ENCODE peak calls at places on chromosomes 13 and 19, in five cellular contexts. T is AG09319, L is nephron progenitor cell, M is left ventricle myocardium inferior, C is A549. Q is an unnamed sample.

GRCh38 chr13:110676511-110677204 is 29.3 kb downstream of the CARS2 start:
- DNase-seq in T (no peak), L (no peak), M (no peak), C (no peak), Q (no peak)

GRCh38 chr13:80239571-80240255 is 101.2 kb downstream of the SPRY2 start:
- DNase-seq in T (no peak), L (no peak), M (no peak), C (no peak), Q (no peak)

GRCh38 chr13:49551245-49551644 is 34.1 kb downstream of the RCBTB1 start:
- DNase-seq in T (no peak), L (no peak), M (no peak), C (no peak), Q (no peak)

GRCh38 chr13:80217614-80218456 is 123.1 kb downstream of the SPRY2 start:
- DNase-seq in T (no peak), L (no peak), M (no peak), C (peak), Q (peak)

GRCh38 chr13:20616059-20616797 is 49.3 kb downstream of the IFT88 start:
- DNase-seq in T (peak), L (no peak), M (no peak), C (peak), Q (no peak)

GRCh38 chr19:4539697-4540581 is at the start of gene LRG1:
- DNase-seq in T (no peak), L (no peak), M (no peak), C (no peak), Q (peak)

GRCh38 chr13:113423225-113424170 is 29.8 kb downstream of the ADPRHL1 start:
- DNase-seq in T (no peak), L (no peak), M (no peak), C (no peak), Q (no peak)

GRCh38 chr13:23788459-23788858 is 100.7 kb downstream of the MIPEP start:
- DNase-seq in T (no peak), L (no peak), M (no peak), C (no peak), Q (no peak)

GRCh38 chr13:74870865-74871264 is 611.1 kb downstream of the TBC1D4 start:
- DNase-seq in T (no peak), L (no peak), M (no peak), C (peak), Q (no peak)

GRCh38 chr19:18419699-18420460 is 682 bp downstream of the SSBP4 start:
- DNase-seq in T (no peak), L (peak), M (no peak), C (no peak), Q (no peak)

GRCh38 chr19:19553670-19554069 is 15.6 kb downstream of the CILP2 start:
- DNase-seq in T (no peak), L (no peak), M (no peak), C (no peak), Q (no peak)

GRCh38 chr13:78604782-78605611 is 1.6 kb upstream of the POU4F1 start:
- DNase-seq in T (no peak), L (no peak), M (no peak), C (peak), Q (no peak)

GRCh38 chr13:29594710-29595379 is 643 bp downstream of the SLC7A1 start:
- DNase-seq in T (no peak), L (peak), M (peak), C (peak), Q (peak)

GRCh38 chr13:111314852-111315251 is 5.6 kb upstream of the TEX29 start:
- DNase-seq in T (no peak), L (no peak), M (no peak), C (no peak), Q (no peak)

GRCh38 chr19:16564842-16565241 is 7.4 kb downstream of the SLC35E1 start:
- DNase-seq in T (no peak), L (no peak), M (no peak), C (no peak), Q (peak)

GRCh38 chr13:51838235-51838846 is 6.6 kb downstream of the TMEM272 start:
- DNase-seq in T (no peak), L (no peak), M (no peak), C (no peak), Q (no peak)

GRCh38 chr19:48444129-48444932 is 1.5 kb upstream of the GRWD1 start:
- DNase-seq in T (no peak), L (peak), M (no peak), C (no peak), Q (no peak)

GRCh38 chr19:38210458-38210987 is 13.5 kb downstream of the DPF1 start:
- DNase-seq in T (no peak), L (peak), M (peak), C (no peak), Q (no peak)

GRCh38 chr13:86976521-86977324 is 694.4 kb upstream of the SLITRK5 start:
- DNase-seq in T (no peak), L (no peak), M (no peak), C (no peak), Q (no peak)

GRCh38 chr13:71118779-71119364 is 748.1 kb downstream of the DACH1 start:
- DNase-seq in T (no peak), L (no peak), M (no peak), C (no peak), Q (no peak)

GRCh38 chr19:12884926-12885748 is 1.9 kb downstream of the KLF1 start:
- DNase-seq in T (no peak), L (peak), M (peak), C (peak), Q (peak)

GRCh38 chr13:20326276-20326675 is 94.2 kb upstream of the GJB6 start:
- DNase-seq in T (no peak), L (no peak), M (no peak), C (no peak), Q (no peak)

GRCh38 chr19:15445807-15446376 is 3.9 kb downstream of the WIZ start:
- DNase-seq in T (no peak), L (no peak), M (peak), C (no peak), Q (no peak)

GRCh38 chr13:44011036-44011435 is 131.3 kb downstream of the LACC1 start:
- DNase-seq in T (no peak), L (no peak), M (no peak), C (no peak), Q (no peak)

GRCh38 chr13:101996906-101997408 is 404.9 kb downstream of the FGF14 start:
- DNase-seq in T (no peak), L (no peak), M (no peak), C (no peak), Q (no peak)

GRCh38 chr19:30046522-30046921 is 104.5 kb downstream of the URI1 start:
- DNase-seq in T (no peak), L (no peak), M (no peak), C (peak), Q (no peak)

GRCh38 chr13:103799028-103799427 is 732.8 kb upstream of the SLC10A2 start:
- DNase-seq in T (no peak), L (no peak), M (no peak), C (no peak), Q (no peak)

GRCh38 chr19:13093407-13094284 is 9.0 kb downstream of the LYL1 start:
- DNase-seq in T (peak), L (peak), M (peak), C (peak), Q (peak)

GRCh38 chr13:32790731-32791130 is 204.5 kb downstream of the PDS5B start:
- DNase-seq in T (no peak), L (no peak), M (no peak), C (peak), Q (no peak)
- TF ChIP-seq CTCF in T (no peak), L (no peak), M (no peak), C (no peak), Q (no peak)

DNA sequence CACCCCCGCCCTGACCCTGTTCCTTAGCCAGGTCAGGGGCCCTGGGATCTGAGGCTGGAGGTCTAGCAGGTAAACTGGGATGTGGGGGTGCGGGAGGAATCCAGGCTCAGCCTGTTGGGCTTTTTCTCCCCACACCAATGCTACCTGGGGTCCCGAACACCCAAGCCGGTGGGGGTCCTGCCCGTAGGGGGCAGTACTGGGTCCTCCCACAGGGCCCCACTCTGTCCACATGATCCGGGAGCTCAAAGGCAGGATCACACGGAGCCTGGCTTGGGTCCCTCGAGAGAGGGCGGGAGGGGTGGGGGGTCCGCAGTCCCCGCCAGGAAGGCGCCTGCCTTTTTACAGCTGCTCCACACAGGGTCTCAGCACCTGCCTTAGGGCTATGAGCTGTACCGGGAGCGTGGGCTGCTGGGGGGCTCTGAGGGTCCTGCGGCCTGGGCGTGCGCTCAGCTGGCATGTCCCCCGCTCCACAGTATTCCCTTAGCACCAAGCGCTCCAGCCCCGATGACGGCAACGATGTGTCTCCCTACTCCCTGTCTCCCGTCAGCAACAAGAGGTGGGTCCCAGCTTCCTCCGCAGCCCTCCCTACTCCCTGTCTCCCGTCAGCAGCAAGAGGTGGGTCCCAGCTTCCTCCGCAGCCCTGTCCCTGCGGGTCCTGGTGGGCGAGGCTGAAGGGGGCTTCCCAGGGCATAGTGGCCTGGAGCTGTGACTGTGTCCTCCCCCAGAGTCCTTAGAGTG is 12.3 kb upstream of the TEKTIP1 start:
- DNase-seq in T (no peak), L (no peak), M (no peak), C (no peak), Q (no peak)
- TF ChIP-seq CTCF in T (no peak), L (peak), M (no peak), C (no peak), Q (peak)

GRCh38 chr19:50703915-50704548 is 15.6 kb downstream of the SHANK1 start:
- DNase-seq in T (no peak), L (no peak), M (no peak), C (peak), Q (peak)
- TF ChIP-seq CTCF in T (no peak), L (peak), M (peak), C (peak), Q (no peak)

DNA sequence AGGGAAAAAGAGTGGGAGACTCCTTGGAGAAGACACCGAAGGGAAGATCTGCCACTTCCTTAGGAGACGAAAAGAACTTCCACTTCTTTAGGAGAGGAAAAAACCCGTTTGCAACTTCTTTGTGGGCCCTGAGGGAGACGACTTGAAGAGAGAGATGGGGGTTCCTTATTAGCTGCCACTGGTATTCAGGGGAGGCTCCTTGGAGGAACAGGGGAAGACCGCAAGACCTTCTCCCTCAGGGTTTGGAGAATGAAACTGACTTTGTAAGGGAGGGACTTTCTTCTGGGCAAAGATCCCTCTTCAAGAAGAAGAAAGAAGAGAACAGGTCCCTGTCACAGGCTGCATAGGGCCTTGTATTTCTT is 405 bp downstream of the BCKDHA start:
- DNase-seq in T (no peak), L (no peak), M (no peak), C (no peak), Q (no peak)
- TF ChIP-seq CTCF in T (no peak), L (no peak), M (no peak), C (no peak), Q (no peak)